ENCODE peak calls at places on chromosomes 2 and 18, in five cellular contexts. I, E, G, H and W are unnamed samples.

GRCh38 chr2:109331864-109332848 is 203.2 kb downstream of the SH3RF3 start:
- DNase-seq in I (peak), E (peak), G (peak), H (no peak), W (peak)

GRCh38 chr2:3823748-3824147 is 120.4 kb downstream of the DCDC2C start:
- DNase-seq in I (no peak), E (no peak), G (peak), H (no peak), W (no peak)

GRCh38 chr2:218567797-218568189 is 358 bp downstream of the USP37 start:
- DNase-seq in I (no peak), E (no peak), G (no peak), H (no peak), W (peak)

GRCh38 chr18:43034683-43035500 is 80.6 kb downstream of the RIT2 start:
- DNase-seq in I (no peak), E (no peak), G (no peak), H (no peak), W (no peak)

GRCh38 chr2:238857929-238858328 is 10.0 kb downstream of the TWIST2 start:
- DNase-seq in I (peak), E (peak), G (no peak), H (no peak), W (no peak)

GRCh38 chr2:198062826-198063225 is 258.4 kb downstream of the PLCL1 start:
- DNase-seq in I (no peak), E (no peak), G (no peak), H (no peak), W (no peak)

GRCh38 chr2:232502901-232503791 is 15.5 kb upstream of the ECEL1 start:
- DNase-seq in I (no peak), E (peak), G (peak), H (peak), W (no peak)

GRCh38 chr2:46784278-46784677 is 131.3 kb downstream of the MCFD2 start:
- DNase-seq in I (no peak), E (no peak), G (no peak), H (no peak), W (no peak)